ENCODE peak calls at places on chromosomes 7 and 10, in six cellular contexts. G is AG08395; U is HEK293T; X is naive thymus-derived CD8-positive, alpha-beta T cell; K is progenitor cell of endocrine pancreas; P is naive B cell. J is an unnamed sample.

GRCh38 chr10:80486151-80486692 is 32.1 kb downstream of the TSPAN14 start:
- DNase-seq in P (no peak), X (no peak), G (no peak), U (no peak), K (no peak), J (no peak)

GRCh38 chr7:121366852-121367431 is 29.2 kb downstream of the FAM3C start:
- DNase-seq in G (peak), X (peak), K (no peak), P (peak), U (peak), J (no peak)

GRCh38 chr7:2172311-2173183 is 60.2 kb downstream of the MAD1L1 start:
- DNase-seq in K (no peak), G (peak), P (no peak), U (no peak), X (no peak), J (no peak)

GRCh38 chr10:83166344-83166743 is 973.0 kb upstream of the GHITM start:
- DNase-seq in X (no peak), G (no peak), K (no peak), P (no peak), U (peak), J (no peak)

GRCh38 chr7:117949232-117949631 is 76.0 kb upstream of the CTTNBP2 start:
- DNase-seq in X (no peak), U (no peak), K (no peak), G (no peak), P (no peak), J (no peak)

GRCh38 chr7:149845257-149845980 is 7.2 kb downstream of the ZNF862 start:
- DNase-seq in X (no peak), U (no peak), K (no peak), G (no peak), P (no peak), J (no peak)

GRCh38 chr10:80158598-80159127 is 26.1 kb downstream of the PLAC9 start:
- DNase-seq in K (no peak), X (no peak), U (no peak), P (no peak), G (peak), J (no peak)

GRCh38 chr7:93310346-93310745 is 78.2 kb downstream of the VPS50 start:
- DNase-seq in X (no peak), U (no peak), G (no peak), K (no peak), P (no peak), J (no peak)

GRCh38 chr10:17237163-17237562 is 9.1 kb downstream of the VIM start:
- DNase-seq in G (no peak), X (no peak), P (no peak), K (no peak), U (no peak), J (no peak)

GRCh38 chr7:1380211-1380815 is 79.0 kb downstream of the MICALL2 start:
- DNase-seq in X (no peak), K (no peak), U (no peak), G (no peak), P (no peak), J (no peak)

GRCh38 chr10:111091833-111092232 is 15.0 kb downstream of the ADRA2A start:
- DNase-seq in X (no peak), P (no peak), G (no peak), K (no peak), U (no peak), J (no peak)

GRCh38 chr7:107960306-107960705 is 42.7 kb downstream of the LAMB1 start:
- DNase-seq in G (no peak), P (no peak), U (no peak), X (no peak), K (no peak), J (no peak)

GRCh38 chr7:111647881-111648280 is 85.6 kb upstream of the IMMP2L start:
- DNase-seq in X (no peak), U (no peak), P (no peak), G (peak), K (no peak), J (no peak)

GRCh38 chr10:86782691-86783418 is 26.4 kb downstream of the BMPR1A start:
- DNase-seq in X (no peak), U (no peak), G (no peak), K (no peak), P (no peak), J (no peak)

GRCh38 chr7:130490287-130490686 is 1.6 kb upstream of the MEST start:
- DNase-seq in U (no peak), K (no peak), X (no peak), G (no peak), P (no peak), J (no peak)

GRCh38 chr7:135924302-135924701 is 52.9 kb downstream of the MTPN start:
- DNase-seq in P (no peak), G (no peak), K (no peak), X (no peak), U (no peak), J (no peak)

GRCh38 chr10:35722636-35723420 is 80.7 kb upstream of the FZD8 start:
- DNase-seq in G (no peak), P (no peak), K (no peak), X (no peak), U (no peak), J (no peak)

GRCh38 chr10:5594271-5595036 is 69.7 kb downstream of the CALML3 start:
- DNase-seq in G (peak), K (no peak), U (no peak), X (no peak), P (no peak), J (no peak)

GRCh38 chr10:28302012-28302667 is 724 bp downstream of the MPP7 start:
- DNase-seq in K (no peak), U (no peak), X (peak), G (no peak), P (no peak), J (no peak)

GRCh38 chr7:33421384-33421783 is 292.0 kb downstream of the BBS9 start:
- DNase-seq in P (no peak), X (no peak), G (peak), U (no peak), K (no peak), J (no peak)

GRCh38 chr7:32588657-32589056 is 93.4 kb downstream of the AVL9 start:
- DNase-seq in P (no peak), K (no peak), X (no peak), G (peak), U (no peak), J (peak)

GRCh38 chr10:49552277-49552676 is 13.4 kb upstream of the ERCC6 start:
- DNase-seq in K (no peak), X (no peak), U (no peak), G (peak), P (no peak), J (no peak)

GRCh38 chr7:33556471-33556870 is 348.9 kb upstream of the BMPER start:
- DNase-seq in X (no peak), U (no peak), P (no peak), K (no peak), G (no peak), J (no peak)

GRCh38 chr10:118754132-118754555 is 626 bp downstream of the CACUL1 start:
- DNase-seq in P (peak), U (peak), X (peak), K (peak), G (peak), J (peak)

GRCh38 chr10:32332299-32332750 is 14.6 kb downstream of the EPC1 start:
- DNase-seq in X (peak), P (peak), U (no peak), K (no peak), G (no peak), J (peak)

GRCh38 chr7:119963654-119964053 is 309.3 kb upstream of the KCND2 start:
- DNase-seq in G (no peak), U (no peak), X (no peak), K (no peak), P (no peak), J (no peak)

J was measured in GM20000.